ENCODE peak calls at places on chromosomes 16 and 17, in four cellular contexts. One of them, this sample, is unnamed.

GRCh38 chr17:78995761-78996451 is 13.7 kb downstream of the CANT1 start:
- DNase-seq in CD8-positive, alpha-beta memory T cell: no peak
- DNase-seq in EH: no peak
- DNase-seq in NCI-H460: no peak
- DNase-seq in this sample: no peak

GRCh38 chr16:51524555-51525373 is 373.7 kb upstream of the SALL1 start:
- DNase-seq in CD8-positive, alpha-beta memory T cell: no peak
- DNase-seq in EH: peak
- DNase-seq in NCI-H460: no peak
- DNase-seq in this sample: peak

GRCh38 chr17:50274142-50274944 is at the start of gene TMEM92:
- DNase-seq in NCI-H460: no peak
- DNase-seq in EH: no peak
- DNase-seq in CD8-positive, alpha-beta memory T cell: no peak
- DNase-seq in this sample: no peak

GRCh38 chr17:28477928-28478327 is 4.5 kb downstream of the SLC13A2 start:
- DNase-seq in EH: no peak
- DNase-seq in NCI-H460: no peak
- DNase-seq in CD8-positive, alpha-beta memory T cell: no peak
- DNase-seq in this sample: no peak

GRCh38 chr17:64384253-64385186 is 6.1 kb downstream of the PECAM1 start:
- DNase-seq in CD8-positive, alpha-beta memory T cell: peak
- DNase-seq in EH: peak
- DNase-seq in NCI-H460: no peak
- DNase-seq in this sample: no peak

GRCh38 chr17:40552806-40553693 is 12.2 kb downstream of the CCR7 start:
- DNase-seq in EH: peak
- DNase-seq in NCI-H460: no peak
- DNase-seq in CD8-positive, alpha-beta memory T cell: no peak
- DNase-seq in this sample: no peak

GRCh38 chr17:67629963-67630320 is 87.8 kb upstream of the NOL11 start:
- DNase-seq in NCI-H460: peak
- DNase-seq in EH: peak
- DNase-seq in CD8-positive, alpha-beta memory T cell: no peak
- DNase-seq in this sample: peak

GRCh38 chr16:66324785-66325184 is 41.7 kb upstream of the CDH5 start:
- DNase-seq in EH: no peak
- DNase-seq in CD8-positive, alpha-beta memory T cell: no peak
- DNase-seq in NCI-H460: peak
- DNase-seq in this sample: no peak

GRCh38 chr16:27628216-27628945 is 78.4 kb downstream of the KATNIP start:
- DNase-seq in EH: no peak
- DNase-seq in NCI-H460: no peak
- DNase-seq in CD8-positive, alpha-beta memory T cell: no peak
- DNase-seq in this sample: no peak

GRCh38 chr16:49620158-49620867 is 235.6 kb downstream of the ZNF423 start:
- DNase-seq in EH: peak
- DNase-seq in CD8-positive, alpha-beta memory T cell: no peak
- DNase-seq in NCI-H460: no peak
- DNase-seq in this sample: peak

GRCh38 chr17:41575336-41575735 is 3.5 kb upstream of the KRT9 start:
- DNase-seq in EH: no peak
- DNase-seq in CD8-positive, alpha-beta memory T cell: no peak
- DNase-seq in NCI-H460: no peak
- DNase-seq in this sample: no peak

GRCh38 chr16:67645397-67646121 is 615 bp downstream of the CARMIL2 start:
- DNase-seq in EH: no peak
- DNase-seq in CD8-positive, alpha-beta memory T cell: no peak
- DNase-seq in NCI-H460: no peak
- DNase-seq in this sample: no peak

GRCh38 chr16:58399718-58400633 is 7.7 kb downstream of the GINS3 start:
- DNase-seq in EH: no peak
- DNase-seq in CD8-positive, alpha-beta memory T cell: no peak
- DNase-seq in NCI-H460: no peak
- DNase-seq in this sample: no peak

GRCh38 chr17:39486242-39486641 is 25.0 kb downstream of the CDK12 start:
- DNase-seq in CD8-positive, alpha-beta memory T cell: no peak
- DNase-seq in EH: peak
- DNase-seq in NCI-H460: no peak
- DNase-seq in this sample: no peak

GRCh38 chr16:29307598-29308507 is 98.7 kb downstream of the NPIPB11 start:
- DNase-seq in CD8-positive, alpha-beta memory T cell: no peak
- DNase-seq in EH: peak
- DNase-seq in NCI-H460: no peak
- DNase-seq in this sample: no peak

GRCh38 chr17:61731330-61731729 is 132.0 kb downstream of the BRIP1 start:
- DNase-seq in CD8-positive, alpha-beta memory T cell: no peak
- DNase-seq in EH: peak
- DNase-seq in NCI-H460: no peak
- DNase-seq in this sample: peak

GRCh38 chr17:2964028-2964356 is 99.4 kb downstream of the OR1D5 start:
- DNase-seq in EH: no peak
- DNase-seq in CD8-positive, alpha-beta memory T cell: no peak
- DNase-seq in NCI-H460: no peak
- DNase-seq in this sample: no peak

GRCh38 chr16:11613381-11614303 is 26.9 kb upstream of the LITAF start:
- DNase-seq in NCI-H460: no peak
- DNase-seq in CD8-positive, alpha-beta memory T cell: peak
- DNase-seq in EH: no peak
- DNase-seq in this sample: no peak

GRCh38 chr17:50565559-50566350 is 5.2 kb downstream of the CACNA1G start:
- DNase-seq in NCI-H460: no peak
- DNase-seq in EH: no peak
- DNase-seq in CD8-positive, alpha-beta memory T cell: no peak
- DNase-seq in this sample: no peak

GRCh38 chr16:89749637-89750036 is 28.3 kb downstream of the ZNF276 start:
- DNase-seq in EH: no peak
- DNase-seq in CD8-positive, alpha-beta memory T cell: no peak
- DNase-seq in NCI-H460: no peak
- DNase-seq in this sample: no peak

GRCh38 chr17:65595071-65595655 is 33.7 kb upstream of the AXIN2 start:
- DNase-seq in NCI-H460: no peak
- DNase-seq in CD8-positive, alpha-beta memory T cell: no peak
- DNase-seq in EH: peak
- DNase-seq in this sample: no peak

GRCh38 chr16:73703891-73704290 is 592.7 kb upstream of the PSMD7 start:
- DNase-seq in NCI-H460: no peak
- DNase-seq in CD8-positive, alpha-beta memory T cell: no peak
- DNase-seq in EH: no peak
- DNase-seq in this sample: no peak

GRCh38 chr17:78998311-78999055 is 11.1 kb downstream of the CANT1 start:
- DNase-seq in EH: no peak
- DNase-seq in CD8-positive, alpha-beta memory T cell: no peak
- DNase-seq in NCI-H460: no peak
- DNase-seq in this sample: no peak

GRCh38 chr16:2039286-2040030 is 8.2 kb downstream of the NTHL1 start:
- DNase-seq in CD8-positive, alpha-beta memory T cell: no peak
- DNase-seq in EH: peak
- DNase-seq in NCI-H460: no peak
- DNase-seq in this sample: peak

GRCh38 chr17:8674344-8675305 is 44.1 kb upstream of the MYH10 start:
- DNase-seq in NCI-H460: no peak
- DNase-seq in CD8-positive, alpha-beta memory T cell: no peak
- DNase-seq in EH: peak
- DNase-seq in this sample: no peak

GRCh38 chr16:86895609-86896008 is 317.3 kb downstream of the FOXL1 start:
- DNase-seq in NCI-H460: no peak
- DNase-seq in EH: no peak
- DNase-seq in CD8-positive, alpha-beta memory T cell: no peak
- DNase-seq in this sample: no peak

GRCh38 chr17:29196784-29197515 is 16.8 kb upstream of the MYO18A start:
- DNase-seq in EH: no peak
- DNase-seq in CD8-positive, alpha-beta memory T cell: no peak
- DNase-seq in NCI-H460: no peak
- DNase-seq in this sample: no peak

GRCh38 chr17:82354804-82355308 is 4.2 kb upstream of the TEX19 start:
- DNase-seq in CD8-positive, alpha-beta memory T cell: no peak
- DNase-seq in EH: no peak
- DNase-seq in NCI-H460: no peak
- DNase-seq in this sample: no peak

GRCh38 chr17:70295329-70295728 is 126.0 kb downstream of the KCNJ2 start:
- DNase-seq in NCI-H460: no peak
- DNase-seq in EH: no peak
- DNase-seq in CD8-positive, alpha-beta memory T cell: no peak
- DNase-seq in this sample: no peak

GRCh38 chr17:6701719-6702118 is 11.4 kb downstream of the SLC13A5 start:
- DNase-seq in NCI-H460: peak
- DNase-seq in CD8-positive, alpha-beta memory T cell: no peak
- DNase-seq in EH: peak
- DNase-seq in this sample: no peak

GRCh38 chr16:82156761-82157654 is 13.0 kb downstream of the MPHOSPH6 start:
- DNase-seq in EH: peak
- DNase-seq in NCI-H460: no peak
- DNase-seq in CD8-positive, alpha-beta memory T cell: no peak
- DNase-seq in this sample: peak

This sample was measured in GM04504.